ENCODE peak calls at places on chromosomes 5 and 9, in seven cellular contexts. One of them, this sample, is unnamed.

GRCh38 chr5:131983244-131983771 is 28.1 kb downstream of the ACSL6 start:
- DNase-seq in right atrium auricular region: no peak
- DNase-seq in mesenchymal stem cell: no peak
- DNase-seq in A549: no peak
- DNase-seq in anterior cingulate cortex: no peak
- DNase-seq in activated CD4-positive, alpha-beta T cell treated with anti-CD3 and anti-CD28 coated beads, Interleukin-2, amount 10 ng/mL, durations not matched to agents 7 days and 5 days: no peak
- DNase-seq in type B pancreatic cell: no peak
- DNase-seq in this sample: no peak

GRCh38 chr5:124162782-124163532 is 583.5 kb downstream of the ZNF608 start:
- DNase-seq in A549: no peak
- DNase-seq in right atrium auricular region: no peak
- DNase-seq in type B pancreatic cell: no peak
- DNase-seq in activated CD4-positive, alpha-beta T cell treated with anti-CD3 and anti-CD28 coated beads, Interleukin-2, amount 10 ng/mL, durations not matched to agents 7 days and 5 days: peak
- DNase-seq in mesenchymal stem cell: peak
- DNase-seq in anterior cingulate cortex: peak
- DNase-seq in this sample: peak

GRCh38 chr5:144102361-144102760 is 68.1 kb downstream of the YIPF5 start:
- DNase-seq in A549: no peak
- DNase-seq in right atrium auricular region: no peak
- DNase-seq in anterior cingulate cortex: no peak
- DNase-seq in activated CD4-positive, alpha-beta T cell treated with anti-CD3 and anti-CD28 coated beads, Interleukin-2, amount 10 ng/mL, durations not matched to agents 7 days and 5 days: no peak
- DNase-seq in type B pancreatic cell: no peak
- DNase-seq in mesenchymal stem cell: no peak
- DNase-seq in this sample: no peak

GRCh38 chr5:67542489-67542888 is 345.9 kb upstream of the CD180 start:
- DNase-seq in right atrium auricular region: no peak
- DNase-seq in mesenchymal stem cell: no peak
- DNase-seq in anterior cingulate cortex: no peak
- DNase-seq in type B pancreatic cell: no peak
- DNase-seq in activated CD4-positive, alpha-beta T cell treated with anti-CD3 and anti-CD28 coated beads, Interleukin-2, amount 10 ng/mL, durations not matched to agents 7 days and 5 days: no peak
- DNase-seq in A549: no peak
- DNase-seq in this sample: no peak

GRCh38 chr9:19231126-19232035 is 888 bp downstream of the DENND4C start:
- DNase-seq in activated CD4-positive, alpha-beta T cell treated with anti-CD3 and anti-CD28 coated beads, Interleukin-2, amount 10 ng/mL, durations not matched to agents 7 days and 5 days: peak
- DNase-seq in A549: peak
- DNase-seq in anterior cingulate cortex: no peak
- DNase-seq in right atrium auricular region: no peak
- DNase-seq in type B pancreatic cell: no peak
- DNase-seq in mesenchymal stem cell: peak
- DNase-seq in this sample: peak

GRCh38 chr5:76174101-76174500 is 90.9 kb downstream of the SV2C start:
- DNase-seq in A549: no peak
- DNase-seq in activated CD4-positive, alpha-beta T cell treated with anti-CD3 and anti-CD28 coated beads, Interleukin-2, amount 10 ng/mL, durations not matched to agents 7 days and 5 days: no peak
- DNase-seq in mesenchymal stem cell: no peak
- DNase-seq in anterior cingulate cortex: no peak
- DNase-seq in type B pancreatic cell: no peak
- DNase-seq in right atrium auricular region: no peak
- DNase-seq in this sample: no peak

GRCh38 chr9:19130436-19130835 is 3.1 kb upstream of the PLIN2 start:
- DNase-seq in right atrium auricular region: no peak
- DNase-seq in activated CD4-positive, alpha-beta T cell treated with anti-CD3 and anti-CD28 coated beads, Interleukin-2, amount 10 ng/mL, durations not matched to agents 7 days and 5 days: no peak
- DNase-seq in A549: no peak
- DNase-seq in type B pancreatic cell: no peak
- DNase-seq in mesenchymal stem cell: no peak
- DNase-seq in anterior cingulate cortex: no peak
- DNase-seq in this sample: no peak

GRCh38 chr9:11702529-11702928 is 990.7 kb upstream of the TYRP1 start:
- DNase-seq in A549: no peak
- DNase-seq in type B pancreatic cell: no peak
- DNase-seq in anterior cingulate cortex: no peak
- DNase-seq in right atrium auricular region: no peak
- DNase-seq in activated CD4-positive, alpha-beta T cell treated with anti-CD3 and anti-CD28 coated beads, Interleukin-2, amount 10 ng/mL, durations not matched to agents 7 days and 5 days: no peak
- DNase-seq in mesenchymal stem cell: no peak
- DNase-seq in this sample: no peak

GRCh38 chr5:103033696-103034095 is 86.2 kb downstream of the GIN1 start:
- DNase-seq in anterior cingulate cortex: no peak
- DNase-seq in activated CD4-positive, alpha-beta T cell treated with anti-CD3 and anti-CD28 coated beads, Interleukin-2, amount 10 ng/mL, durations not matched to agents 7 days and 5 days: no peak
- DNase-seq in right atrium auricular region: no peak
- DNase-seq in mesenchymal stem cell: no peak
- DNase-seq in type B pancreatic cell: no peak
- DNase-seq in A549: no peak
- DNase-seq in this sample: no peak

GRCh38 chr5:125700380-125700856 is 722.8 kb upstream of the GRAMD2B start:
- DNase-seq in anterior cingulate cortex: no peak
- DNase-seq in type B pancreatic cell: no peak
- DNase-seq in mesenchymal stem cell: peak
- DNase-seq in A549: peak
- DNase-seq in activated CD4-positive, alpha-beta T cell treated with anti-CD3 and anti-CD28 coated beads, Interleukin-2, amount 10 ng/mL, durations not matched to agents 7 days and 5 days: no peak
- DNase-seq in right atrium auricular region: no peak
- DNase-seq in this sample: no peak

GRCh38 chr5:158559643-158560042 is 540.1 kb downstream of the EBF1 start:
- DNase-seq in A549: no peak
- DNase-seq in activated CD4-positive, alpha-beta T cell treated with anti-CD3 and anti-CD28 coated beads, Interleukin-2, amount 10 ng/mL, durations not matched to agents 7 days and 5 days: no peak
- DNase-seq in type B pancreatic cell: no peak
- DNase-seq in anterior cingulate cortex: no peak
- DNase-seq in right atrium auricular region: no peak
- DNase-seq in mesenchymal stem cell: no peak
- DNase-seq in this sample: no peak

GRCh38 chr5:93280518-93280917 is 300.5 kb downstream of the NR2F1-AS1 start:
- DNase-seq in A549: no peak
- DNase-seq in anterior cingulate cortex: no peak
- DNase-seq in mesenchymal stem cell: no peak
- DNase-seq in activated CD4-positive, alpha-beta T cell treated with anti-CD3 and anti-CD28 coated beads, Interleukin-2, amount 10 ng/mL, durations not matched to agents 7 days and 5 days: no peak
- DNase-seq in right atrium auricular region: no peak
- DNase-seq in type B pancreatic cell: no peak
- DNase-seq in this sample: peak

GRCh38 chr9:14309403-14309802 is 4.5 kb downstream of the NFIB start:
- DNase-seq in anterior cingulate cortex: no peak
- DNase-seq in type B pancreatic cell: no peak
- DNase-seq in activated CD4-positive, alpha-beta T cell treated with anti-CD3 and anti-CD28 coated beads, Interleukin-2, amount 10 ng/mL, durations not matched to agents 7 days and 5 days: no peak
- DNase-seq in A549: peak
- DNase-seq in mesenchymal stem cell: peak
- DNase-seq in right atrium auricular region: no peak
- DNase-seq in this sample: peak